ENCODE peak calls at places on chromosomes 3 and 15, in five cellular contexts. B, P, M, X and L are unnamed samples.

GRCh38 chr3:135874035-135874434 is 91.5 kb upstream of the PPP2R3A start:
- DNase-seq in B (no peak), P (no peak), M (no peak), X (no peak), L (no peak)

GRCh38 chr15:81296673-81297072 is 27.3 kb downstream of the STARD5 start:
- DNase-seq in B (peak; percentile 61), P (no peak), M (peak; percentile 78), X (peak; percentile 63), L (peak; percentile 34)

GRCh38 chr3:37510749-37511148 is 336.4 kb upstream of the LRRFIP2 start:
- DNase-seq in B (no peak), P (no peak), M (no peak), X (no peak), L (no peak)

GRCh38 chr3:124530916-124531315 is 199.3 kb upstream of the UMPS start:
- DNase-seq in B (no peak), P (no peak), M (no peak), X (no peak), L (no peak)

GRCh38 chr15:80606571-80606970 is 88.5 kb upstream of the ABHD17C start:
- DNase-seq in B (no peak), P (no peak), M (no peak), X (no peak), L (no peak)

GRCh38 chr3:94862703-94863102 is 799.8 kb downstream of the NSUN3 start:
- DNase-seq in B (no peak), P (no peak), M (no peak), X (no peak), L (peak; percentile 52)

GRCh38 chr15:77991029-77991406 is 86.5 kb downstream of the TBC1D2B start:
- DNase-seq in B (no peak), P (no peak), M (no peak), X (no peak), L (no peak)

GRCh38 chr3:46646700-46647099 is 34.4 kb downstream of the FAM240A start:
- DNase-seq in B (peak; percentile 76), P (no peak), M (no peak), X (no peak), L (no peak)

GRCh38 chr15:79004336-79004735 is 59.5 kb upstream of the CTSH start:
- DNase-seq in B (no peak), P (no peak), M (peak; percentile 18), X (no peak), L (no peak)

GRCh38 chr3:194300392-194300758 is 50.8 kb downstream of the CPN2 start:
- DNase-seq in B (peak; percentile 62), P (peak; percentile 66), M (peak; percentile 66), X (peak; percentile 83), L (peak; percentile 79)

GRCh38 chr3:160616721-160617120 is 51.4 kb upstream of the KPNA4 start:
- DNase-seq in B (no peak), P (no peak), M (no peak), X (no peak), L (no peak)

GRCh38 chr15:32669870-32670623 is 28.5 kb downstream of the SCG5 start:
- DNase-seq in B (peak; percentile 21), P (no peak), M (no peak), X (no peak), L (no peak)

GRCh38 chr3:194134757-194135515 is 1.0 kb upstream of the HES1 start:
- DNase-seq in B (peak; percentile 93), P (peak; percentile 95), M (peak; percentile 93), X (peak; percentile 95), L (peak; percentile 94)

GRCh38 chr3:186142556-186142955 is 33.7 kb upstream of the ETV5 start:
- DNase-seq in B (no peak), P (no peak), M (no peak), X (no peak), L (no peak)

GRCh38 chr3:57709559-57709958 is 16.7 kb upstream of the DENND6A start:
- DNase-seq in B (no peak), P (no peak), M (no peak), X (no peak), L (no peak)

GRCh38 chr15:59656935-59657634 is at the start of gene GTF2A2:
- DNase-seq in B (peak; percentile 94), P (peak; percentile 93), M (peak; percentile 97), X (peak; percentile 95), L (peak; percentile 98)
- H3K27ac ChIP-seq in B (peak within 1 kb of the TSS; percentile 67), P (no peak within 1 kb of the TSS), M (peak within 1 kb of the TSS; percentile 85), X (peak within 1 kb of the TSS; percentile 89), L (peak within 1 kb of the TSS; percentile 69)

DNA sequence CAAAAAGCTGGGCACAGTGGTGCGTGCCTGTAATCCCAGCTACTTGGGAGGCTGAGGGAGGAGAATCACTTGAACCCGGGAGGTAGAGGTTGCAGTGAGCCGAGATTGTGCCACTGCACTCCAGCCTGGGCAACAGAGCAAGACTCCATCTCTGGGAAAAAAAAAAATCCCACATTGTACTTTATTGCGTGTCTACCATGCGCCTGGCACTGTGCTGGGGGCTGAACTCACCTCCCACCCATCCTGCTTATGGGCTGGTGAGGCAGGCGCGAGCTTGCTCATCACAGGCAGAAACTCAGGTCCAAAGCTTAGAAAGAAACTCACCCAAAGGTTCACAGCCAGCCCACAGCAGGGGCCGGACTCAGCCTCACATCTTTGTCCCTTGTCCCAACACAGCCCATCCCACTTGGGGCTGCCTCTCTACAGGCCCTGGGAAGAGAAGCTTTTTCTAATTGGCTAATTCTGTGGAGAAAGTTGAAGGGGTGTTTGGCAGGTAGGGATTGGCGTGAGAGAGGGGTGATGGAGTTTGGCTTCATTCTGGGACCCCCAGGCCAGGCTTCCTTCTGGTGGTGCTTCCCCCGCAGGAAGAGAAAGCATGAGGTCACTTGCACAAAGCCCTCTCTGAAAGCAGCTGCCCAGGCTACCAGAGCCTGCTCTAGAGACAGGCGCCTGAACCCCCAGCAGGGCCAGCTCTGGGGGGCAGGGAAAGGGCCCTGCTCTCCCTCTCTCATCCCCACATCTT is 122.6 kb upstream of the SMAD3 start:
- DNase-seq in B (no peak), P (no peak), M (no peak), X (no peak), L (no peak)
- TF ChIP-seq POLR2A in B (no peak), P (no peak), M (no peak), X (no peak), L (no peak)

GRCh38 chr15:29685156-29686078 is 136.9 kb downstream of the TJP1 start:
- DNase-seq in B (no peak), P (no peak), M (no peak), X (no peak), L (peak; percentile 13)
- H3K27ac ChIP-seq in B (no peak overlapping the region), P (no peak overlapping the region), M (no peak overlapping the region), X (no peak overlapping the region), L (no peak overlapping the region)

GRCh38 chr3:9384141-9384828 is 13.1 kb upstream of the SETD5 start:
- DNase-seq in B (no peak), P (no peak), M (no peak), X (no peak), L (no peak)

GRCh38 chr3:9385209-9385936 is 12.0 kb upstream of the SETD5 start:
- DNase-seq in B (no peak), P (no peak), M (no peak), X (no peak), L (no peak)

GRCh38 chr3:9377981-9378380 is 15.1 kb downstream of the THUMPD3 start:
- DNase-seq in B (no peak), P (no peak), M (no peak), X (no peak), L (no peak)

GRCh38 chr3:9379327-9379726 is 16.5 kb downstream of the THUMPD3 start:
- DNase-seq in B (no peak), P (no peak), M (no peak), X (no peak), L (no peak)

DNA sequence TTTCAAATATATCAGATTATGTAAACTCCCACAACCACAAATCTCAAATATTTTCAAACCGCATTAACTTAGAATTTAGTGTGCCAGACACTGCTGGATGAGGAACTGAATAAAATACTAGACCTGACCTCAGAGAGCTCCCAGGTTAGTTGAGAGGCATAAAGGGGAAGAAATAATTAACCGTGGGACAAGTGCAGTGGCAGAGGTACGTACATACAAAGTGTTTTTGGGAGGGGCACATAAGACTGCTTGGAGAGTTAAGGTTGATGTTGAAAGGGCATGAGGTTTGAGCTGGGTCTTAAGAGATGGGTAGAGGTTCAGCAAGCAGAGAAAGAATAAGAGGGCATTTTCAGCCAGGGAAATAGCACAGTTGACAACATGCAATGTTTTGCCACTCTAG is 17.2 kb downstream of the THUMPD3 start:
- DNase-seq in B (no peak), P (no peak), M (no peak), X (no peak), L (no peak)
- TF ChIP-seq POLR2A in B (no peak), P (no peak), M (no peak), X (no peak), L (no peak)

DNA sequence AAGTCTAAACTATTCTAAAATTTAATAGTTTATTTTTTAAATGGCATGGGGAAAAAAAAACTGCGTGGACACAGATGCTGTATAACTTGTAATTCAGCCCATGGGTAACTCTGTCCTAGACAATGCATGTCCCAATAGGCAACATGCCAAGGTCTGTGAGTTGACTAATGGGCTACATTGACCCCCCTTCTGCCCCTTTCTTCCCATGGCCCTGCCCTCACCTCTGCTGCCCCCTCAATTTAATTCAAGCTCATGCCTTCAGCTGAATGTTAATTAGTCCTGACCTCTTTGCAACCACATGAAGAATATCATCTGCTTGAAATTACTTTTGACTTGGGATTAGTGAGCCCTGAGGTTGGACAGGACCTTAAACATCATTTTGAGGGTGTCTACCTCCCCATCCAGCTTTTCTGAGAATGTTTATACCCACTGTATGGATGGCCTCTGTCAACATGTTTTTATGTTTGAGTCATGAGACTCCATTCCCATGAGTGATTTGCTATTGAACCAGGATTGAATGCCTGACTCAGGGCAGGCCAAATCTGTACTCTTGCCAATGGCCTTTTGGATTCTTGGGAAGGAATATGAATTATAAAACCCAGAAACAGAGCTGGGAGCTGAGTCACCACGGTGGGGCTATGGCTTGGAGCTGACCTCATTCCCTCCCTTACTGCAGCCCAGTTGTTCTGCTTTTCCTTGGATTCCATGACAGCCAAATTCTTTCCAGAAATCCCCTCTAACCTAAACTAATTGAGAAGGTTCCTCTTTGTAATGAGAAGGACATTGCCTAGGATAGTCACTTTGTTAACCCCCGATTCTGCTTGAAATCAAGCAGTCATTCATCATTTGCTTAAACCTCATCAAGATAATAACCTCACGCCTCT is 33.5 kb upstream of the PDE8A start:
- DNase-seq in B (peak; percentile 87), P (no peak), M (no peak), X (peak; percentile 31), L (no peak)
- H3K27ac ChIP-seq in B (peak overlapping the region; percentile 39), P (no peak overlapping the region), M (no peak overlapping the region), X (peak overlapping the region; percentile 60), L (no peak overlapping the region)